ENCODE peak calls at places on chromosomes 13 and 19, in six cellular contexts. Y is brain microvascular endothelial cell, V is Peyer's patch, K is uterus, W is endothelial cell of umbilical vein, U is psoas muscle. E is an unnamed sample. For H3K36me3, the result is how much of the 10 kb centered on the place peaks cover.

GRCh38 chr19:3142938-3143337 is 7.1 kb downstream of the GNA15 start:
- DNase-seq in Y (no peak), V (no peak), K (no peak), W (no peak), U (no peak), E (no peak)

GRCh38 chr19:44702551-44703176 is 3.7 kb downstream of the CEACAM16 start:
- DNase-seq in Y (no peak), V (no peak), K (no peak), W (no peak), U (no peak), E (no peak)

GRCh38 chr19:7868671-7869452 is 5.3 kb downstream of the PRR36 start:
- DNase-seq in Y (no peak), V (peak), K (peak), W (peak), U (peak), E (peak)

GRCh38 chr13:41765813-41766212 is 195.1 kb downstream of the VWA8 start:
- DNase-seq in Y (no peak), V (no peak), K (no peak), W (peak), U (no peak), E (no peak)

GRCh38 chr19:19461671-19462622 is 53.4 kb downstream of the TSSK6 start:
- DNase-seq in Y (no peak), V (peak), K (peak), W (peak), U (peak), E (no peak)

GRCh38 chr19:15922021-15922420 is 12.3 kb downstream of the CYP4F11 start:
- DNase-seq in Y (no peak), V (no peak), K (no peak), W (no peak), U (no peak), E (no peak)

GRCh38 chr13:90532861-90533260 is 814.6 kb upstream of the MIR17HG start:
- DNase-seq in Y (no peak), V (no peak), K (no peak), W (no peak), U (no peak), E (no peak)

GRCh38 chr13:108681986-108682562 is 52.7 kb downstream of the MYO16 start:
- DNase-seq in Y (peak), V (no peak), K (no peak), W (no peak), U (no peak), E (no peak)

GRCh38 chr13:111213964-111214726 is 99.0 kb downstream of the ARHGEF7 start:
- DNase-seq in Y (no peak), V (no peak), K (no peak), W (no peak), U (peak), E (no peak)

GRCh38 chr13:73421310-73421912 is 362.6 kb downstream of the KLF5 start:
- DNase-seq in Y (no peak), V (no peak), K (no peak), W (no peak), U (no peak), E (peak)

GRCh38 chr19:32351807-32352630 is 6.6 kb downstream of the ZNF507 start:
- DNase-seq in Y (peak), V (no peak), K (no peak), W (peak), U (no peak), E (peak)

GRCh38 chr19:39448271-39448670 is 2.9 kb downstream of the SUPT5H start:
- DNase-seq in Y (peak), V (no peak), K (no peak), W (no peak), U (no peak), E (peak)

GRCh38 chr13:66805657-66806056 is 424.5 kb downstream of the PCDH9 start:
- DNase-seq in Y (peak), V (no peak), K (no peak), W (peak), U (no peak), E (no peak)

GRCh38 chr19:44738603-44739585 is 9.6 kb upstream of the BCL3 start:
- DNase-seq in Y (no peak), V (peak), K (no peak), W (no peak), U (no peak), E (peak)

GRCh38 chr19:19159534-19159933 is 10.5 kb downstream of the MEF2B start:
- DNase-seq in Y (no peak), V (no peak), K (no peak), W (no peak), U (no peak), E (no peak)

GRCh38 chr19:19111967-19112580 is 26.2 kb downstream of the TMEM161A start:
- DNase-seq in Y (no peak), V (no peak), K (no peak), W (no peak), U (no peak), E (no peak)

GRCh38 chr13:101626925-101627555 is 174.6 kb downstream of the ITGBL1 start:
- DNase-seq in Y (no peak), V (no peak), K (no peak), W (peak), U (no peak), E (no peak)

GRCh38 chr19:56066152-56067023 is 54.7 kb downstream of the ZNF787 start:
- DNase-seq in Y (peak), V (peak), K (peak), W (peak), U (peak), E (peak)

GRCh38 chr19:53927745-53928144 is 18.7 kb downstream of the CACNG7 start:
- DNase-seq in Y (peak), V (no peak), K (no peak), W (peak), U (no peak), E (peak)

GRCh38 chr19:52227196-52227940 is 37.5 kb downstream of the PPP2R1A start:
- DNase-seq in Y (no peak), V (no peak), K (no peak), W (no peak), U (no peak), E (no peak)

GRCh38 chr13:43937839-43938238 is 58.1 kb downstream of the LACC1 start:
- DNase-seq in Y (no peak), V (no peak), K (no peak), W (no peak), U (no peak), E (no peak)

GRCh38 chr19:16032509-16033135 is 43.7 kb upstream of the TPM4 start:
- DNase-seq in Y (no peak), V (no peak), K (no peak), W (no peak), U (no peak), E (no peak)

GRCh38 chr13:47139519-47139918 is 242.7 kb upstream of the HTR2A start:
- DNase-seq in Y (no peak), V (no peak), K (no peak), W (no peak), U (no peak), E (no peak)

GRCh38 chr19:50437862-50438449 is 5.3 kb downstream of the MYBPC2 start:
- DNase-seq in Y (no peak), V (no peak), K (no peak), W (no peak), U (no peak), E (no peak)

GRCh38 chr13:98351636-98352035 is 174.6 kb upstream of the RNF113B start:
- DNase-seq in Y (no peak), V (no peak), K (no peak), W (no peak), U (no peak), E (no peak)

GRCh38 chr19:47232422-47233211 is 1.6 kb upstream of the BBC3 start:
- DNase-seq in Y (peak), V (no peak), K (no peak), W (peak), U (no peak), E (peak)

GRCh38 chr13:38590796-38591507 is 95.9 kb upstream of the FREM2 start:
- DNase-seq in Y (no peak), V (no peak), K (no peak), W (no peak), U (no peak), E (peak)

GRCh38 chr19:39731685-39732084 is 6.1 kb downstream of the CLC start:
- DNase-seq in Y (no peak), V (no peak), K (no peak), W (no peak), U (no peak), E (no peak)

GRCh38 chr13:106610511-106610910 is 42.6 kb upstream of the ARGLU1 start:
- DNase-seq in Y (peak), V (no peak), K (no peak), W (no peak), U (no peak), E (peak)

GRCh38 chr19:44905437-44906160 is at the start of gene APOE:
- DNase-seq in Y (no peak), V (no peak), K (no peak), W (no peak), U (no peak), E (no peak)

GRCh38 chr19:38266981-38267597 is 2.7 kb downstream of the SPINT2 start:
- DNase-seq in Y (peak), V (peak), K (no peak), W (peak), U (no peak), E (peak)

GRCh38 chr13:71320452-71320851 is 546.6 kb downstream of the DACH1 start:
- DNase-seq in Y (peak), V (no peak), K (no peak), W (peak), U (no peak), E (peak)

GRCh38 chr19:495440-496332 is 600 bp upstream of the MADCAM1 start:
- DNase-seq in Y (peak), V (peak), K (no peak), W (peak), U (peak), E (no peak)

GRCh38 chr13:50222569-50223332 is 207.5 kb downstream of the KCNRG start:
- DNase-seq in Y (peak), V (no peak), K (peak), W (no peak), U (peak), E (peak)

DNA sequence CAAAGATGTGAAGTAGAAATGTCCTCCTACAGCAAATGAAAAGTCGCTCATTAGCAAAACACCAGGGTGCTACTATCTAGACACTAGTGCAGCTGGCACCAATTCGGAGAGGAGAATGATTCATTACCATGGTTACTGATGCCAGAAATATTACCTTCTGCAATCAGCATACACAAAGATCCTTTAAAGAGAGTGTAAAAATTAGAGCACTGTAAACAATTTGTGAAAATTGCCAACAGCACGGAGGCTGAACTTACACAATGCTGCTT is 34.5 kb downstream of the AMER2 start:
- DNase-seq in Y (no peak), V (no peak), K (no peak), W (no peak), U (no peak), E (no peak)
- H3K4me3 ChIP-seq in Y (no peak), V (no peak), K (no peak), W (no peak), U (no peak), E (no peak)

DNA sequence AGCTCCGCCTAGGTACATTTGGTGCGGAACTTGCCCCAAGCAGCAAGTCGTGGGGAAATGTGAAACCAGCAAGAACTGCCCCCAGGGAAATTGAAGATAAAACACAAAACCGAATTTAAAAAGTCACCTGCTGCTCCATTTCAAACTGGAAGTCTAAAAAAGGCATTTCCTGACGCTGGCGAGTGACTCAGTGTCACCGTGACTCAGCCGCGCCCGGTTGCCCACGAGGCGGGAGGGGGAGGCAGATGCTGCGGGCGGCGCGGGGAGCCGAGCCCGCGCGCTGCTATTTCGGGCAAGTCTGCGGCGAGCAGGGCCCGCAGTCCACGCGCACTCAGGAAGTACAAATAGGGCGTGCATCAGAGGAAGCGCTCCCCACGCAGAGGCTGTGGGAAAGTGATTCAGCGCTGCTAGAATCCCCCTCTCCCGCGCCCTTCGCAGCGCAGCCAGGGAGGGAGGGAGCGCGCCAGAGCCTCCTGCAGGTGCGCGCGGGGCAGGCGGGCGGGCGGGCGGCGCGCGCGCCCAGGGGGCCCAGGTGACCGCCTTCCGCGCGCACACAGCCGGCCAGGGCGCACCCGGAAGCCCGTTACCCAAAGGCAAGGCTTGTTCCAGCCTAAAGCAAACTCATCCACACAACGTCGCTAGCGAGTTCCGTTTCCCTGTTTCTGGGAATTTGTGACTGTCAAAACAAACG is 168.8 kb downstream of the COL4A1 start:
- DNase-seq in Y (peak), V (no peak), K (peak), W (peak), U (peak), E (peak)
- TF ChIP-seq CTCF in Y (no peak), V (no peak), K (no peak), W (no peak), U (no peak), E (peak)

GRCh38 chr19:14160017-14160703 is 23.8 kb upstream of the ASF1B start:
- DNase-seq in Y (no peak), V (no peak), K (no peak), W (no peak), U (no peak), E (no peak)
- H3K36me3 ChIP-seq in Y (under half), V (under half), K (under half), W (under half), U (under half), E (under half)

DNA sequence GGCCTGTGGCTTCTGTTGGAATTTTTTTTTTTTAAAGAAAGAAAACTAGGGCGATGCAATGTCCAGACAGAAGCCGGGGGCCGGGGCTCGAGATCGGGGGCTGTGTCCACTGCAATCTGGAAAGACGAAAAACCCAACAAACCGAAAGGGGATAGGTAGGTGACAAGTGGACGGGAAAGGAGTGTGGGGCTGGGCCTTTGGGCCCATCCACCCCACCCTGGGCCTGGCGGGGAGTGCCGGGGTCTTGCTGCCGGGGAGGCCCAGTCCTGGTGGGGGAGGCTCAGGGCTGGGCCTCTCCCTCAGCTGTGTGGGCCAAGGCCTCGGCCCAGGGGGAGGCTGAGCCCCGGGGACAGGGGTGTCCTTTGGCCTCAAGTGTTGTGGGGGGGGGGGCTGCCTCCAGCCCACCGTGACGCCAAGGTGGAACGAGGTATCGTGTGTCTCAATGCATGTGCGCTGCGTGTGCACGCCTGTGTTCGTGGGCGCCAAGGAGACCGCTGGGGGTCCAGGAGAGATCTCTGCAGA is 17.4 kb downstream of the PRKCSH start:
- DNase-seq in Y (no peak), V (no peak), K (no peak), W (no peak), U (no peak), E (no peak)
- H3K4me3 ChIP-seq in Y (no peak), V (no peak), K (no peak), W (no peak), U (no peak), E (no peak)

GRCh38 chr13:30895773-30896172 is 10.3 kb upstream of the MEDAG start:
- DNase-seq in Y (peak), V (no peak), K (peak), W (peak), U (peak), E (peak)

GRCh38 chr13:30889196-30889690 is 16.8 kb upstream of the MEDAG start:
- DNase-seq in Y (no peak), V (no peak), K (no peak), W (no peak), U (no peak), E (no peak)

GRCh38 chr13:30898721-30899188 is 7.3 kb upstream of the MEDAG start:
- DNase-seq in Y (peak), V (no peak), K (no peak), W (peak), U (no peak), E (peak)

GRCh38 chr13:30898070-30898469 is 8.0 kb upstream of the MEDAG start:
- DNase-seq in Y (no peak), V (no peak), K (no peak), W (no peak), U (no peak), E (no peak)

DNA sequence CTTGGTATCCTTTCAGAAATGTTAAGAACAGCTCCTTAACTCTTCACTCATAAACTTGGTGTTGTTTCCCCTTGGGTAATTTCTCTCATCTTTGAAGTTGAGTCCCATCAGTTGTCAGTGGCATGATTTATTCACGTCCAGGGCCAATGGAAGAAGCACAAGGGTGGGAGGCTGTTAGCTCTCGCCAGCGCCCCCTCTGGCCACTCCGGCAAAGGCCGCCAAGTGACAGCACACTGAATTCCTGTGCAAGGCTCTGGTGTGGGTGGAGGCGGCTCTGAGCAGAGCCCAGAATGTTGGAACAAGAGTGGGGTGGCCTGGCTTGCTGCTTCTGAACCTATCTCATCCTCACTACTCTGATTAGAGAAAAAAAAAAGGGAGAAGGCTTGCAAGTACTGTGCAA is 13.1 kb upstream of the MEDAG start:
- DNase-seq in Y (peak), V (no peak), K (peak), W (no peak), U (peak), E (no peak)
- TF ChIP-seq CTCF in Y (peak), V (no peak), K (peak), W (peak), U (peak), E (peak)

GRCh38 chr19:34231439-34231838 is 22.9 kb upstream of the GARRE1 start:
- DNase-seq in Y (no peak), V (no peak), K (no peak), W (no peak), U (no peak), E (no peak)

GRCh38 chr19:34230833-34231232 is 23.5 kb upstream of the GARRE1 start:
- DNase-seq in Y (no peak), V (no peak), K (no peak), W (no peak), U (no peak), E (no peak)

GRCh38 chr19:34228347-34228746 is 26.0 kb upstream of the GARRE1 start:
- DNase-seq in Y (no peak), V (no peak), K (no peak), W (no peak), U (no peak), E (peak)

GRCh38 chr19:34228762-34229161 is 25.6 kb upstream of the GARRE1 start:
- DNase-seq in Y (no peak), V (no peak), K (no peak), W (no peak), U (no peak), E (no peak)

GRCh38 chr19:34229721-34230120 is 24.6 kb upstream of the GARRE1 start:
- DNase-seq in Y (no peak), V (no peak), K (no peak), W (no peak), U (no peak), E (no peak)
- H3K36me3 ChIP-seq in Y (under half), V (under half), K (under half), W (under half), U (half or more), E (under half)

DNA sequence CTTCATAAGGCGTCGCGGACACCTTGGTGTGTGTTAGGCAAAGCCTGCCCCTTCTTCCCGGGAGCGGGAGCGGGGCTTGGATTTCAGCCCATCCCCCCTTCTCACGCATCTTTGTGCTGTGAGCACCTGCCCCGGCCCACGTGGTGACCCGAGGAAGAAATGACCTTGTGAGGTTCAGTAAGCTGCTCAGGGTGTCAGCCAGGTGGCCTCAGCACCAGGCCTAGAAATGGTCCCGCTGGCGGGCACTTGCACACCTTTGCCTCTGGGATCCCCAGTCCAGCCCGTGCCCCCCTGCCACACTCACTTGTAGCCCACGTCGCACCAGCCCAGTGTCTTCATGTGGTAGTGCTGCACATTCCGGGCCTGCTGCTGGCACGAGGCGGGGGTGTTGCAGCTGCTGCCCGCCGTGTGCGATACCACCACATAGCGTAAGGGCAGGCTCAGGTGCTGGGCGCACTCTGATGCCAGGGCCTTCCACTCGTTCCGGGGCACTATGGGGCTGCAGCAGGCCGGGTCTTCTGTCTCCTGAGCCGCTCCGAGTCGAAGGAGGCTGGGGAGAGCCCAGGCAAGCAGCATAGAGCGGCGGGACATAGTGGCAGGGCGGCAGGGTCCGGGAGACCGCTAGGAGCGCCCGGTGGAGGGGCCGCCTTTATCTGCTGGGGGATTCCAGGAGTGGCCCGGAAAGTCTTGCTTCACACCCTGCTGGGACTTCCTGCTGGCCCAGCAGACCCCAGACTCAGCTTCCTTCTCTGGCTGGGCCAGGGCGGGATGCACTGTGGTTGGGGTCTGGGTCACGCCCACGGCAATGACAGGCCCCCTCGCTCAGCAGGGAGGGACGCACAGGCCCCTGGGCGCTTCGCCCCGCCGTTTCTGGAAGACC is at the start of gene PGLYRP1:
- DNase-seq in Y (no peak), V (no peak), K (no peak), W (no peak), U (no peak), E (no peak)
- H3K4me3 ChIP-seq in Y (no peak), V (no peak), K (no peak), W (no peak), U (no peak), E (no peak)

E was measured in bronchial epithelial cell.